ENCODE peak calls at places on chromosomes 3 and 15, in eight cellular contexts. K, M, D, P, H, O, I and G are unnamed samples.

GRCh38 chr3:126699011-126699410 is 5.0 kb upstream of the CHCHD6 start:
- DNase-seq in K (no peak), M (no peak), D (no peak), P (no peak), H (no peak), O (no peak), I (no peak), G (no peak)

GRCh38 chr3:163056874-163057497 is 1560.4 kb downstream of the OTOL1 start:
- DNase-seq in K (no peak), M (no peak), D (no peak), P (peak), H (peak), O (peak), I (peak), G (no peak)

GRCh38 chr3:44110643-44111042 is 131.0 kb upstream of the TOPAZ1 start:
- DNase-seq in K (no peak), M (no peak), D (no peak), P (no peak), H (no peak), O (no peak), I (no peak), G (no peak)

GRCh38 chr3:23762214-23763039 is 43.3 kb upstream of the UBE2E1 start:
- DNase-seq in K (no peak), M (no peak), D (peak), P (no peak), H (no peak), O (peak), I (no peak), G (no peak)

GRCh38 chr15:80455051-80455648 is 51.0 kb downstream of the ARNT2 start:
- DNase-seq in K (no peak), M (no peak), D (no peak), P (no peak), H (no peak), O (no peak), I (no peak), G (no peak)

GRCh38 chr3:11349466-11349865 is 77.3 kb downstream of the ATG7 start:
- DNase-seq in K (no peak), M (no peak), D (no peak), P (no peak), H (no peak), O (no peak), I (no peak), G (no peak)

GRCh38 chr3:134008630-134009156 is 21.0 kb downstream of the SLCO2A1 start:
- DNase-seq in K (no peak), M (no peak), D (no peak), P (no peak), H (no peak), O (peak), I (peak), G (no peak)

GRCh38 chr3:161510510-161511260 is 14.1 kb downstream of the OTOL1 start:
- DNase-seq in K (no peak), M (no peak), D (no peak), P (no peak), H (no peak), O (no peak), I (no peak), G (no peak)

GRCh38 chr3:174035317-174035886 is 637.9 kb downstream of the NLGN1 start:
- DNase-seq in K (no peak), M (no peak), D (no peak), P (no peak), H (peak), O (no peak), I (no peak), G (no peak)

GRCh38 chr3:55662683-55663082 is 175.6 kb upstream of the WNT5A start:
- DNase-seq in K (no peak), M (no peak), D (no peak), P (no peak), H (no peak), O (no peak), I (peak), G (no peak)

GRCh38 chr3:154469585-154469984 is 39.6 kb upstream of the GPR149 start:
- DNase-seq in K (no peak), M (no peak), D (no peak), P (no peak), H (no peak), O (no peak), I (no peak), G (no peak)

GRCh38 chr3:108485146-108485545 is 25.2 kb downstream of the MYH15 start:
- DNase-seq in K (no peak), M (no peak), D (no peak), P (no peak), H (no peak), O (no peak), I (no peak), G (no peak)

GRCh38 chr15:97171556-97171955 is 788.9 kb upstream of the ARRDC4 start:
- DNase-seq in K (no peak), M (no peak), D (no peak), P (no peak), H (no peak), O (no peak), I (no peak), G (no peak)

GRCh38 chr15:95131071-95131683 is 899.8 kb downstream of the MCTP2 start:
- DNase-seq in K (no peak), M (no peak), D (no peak), P (no peak), H (no peak), O (no peak), I (no peak), G (no peak)

GRCh38 chr3:160106905-160107861 is 118.0 kb upstream of the C3orf80 start:
- DNase-seq in K (no peak), M (no peak), D (no peak), P (no peak), H (no peak), O (no peak), I (no peak), G (no peak)

GRCh38 chr3:161031134-161031533 is 74.0 kb downstream of the B3GALNT1 start:
- DNase-seq in K (no peak), M (no peak), D (no peak), P (no peak), H (no peak), O (peak), I (no peak), G (no peak)

GRCh38 chr3:194880940-194881925 is 195.6 kb downstream of the FAM43A start:
- DNase-seq in K (no peak), M (no peak), D (no peak), P (no peak), H (no peak), O (no peak), I (no peak), G (no peak)

GRCh38 chr15:99507016-99507731 is 58.6 kb upstream of the MEF2A start:
- DNase-seq in K (no peak), M (no peak), D (no peak), P (no peak), H (no peak), O (no peak), I (peak), G (peak)

GRCh38 chr3:140736863-140737460 is 59.1 kb downstream of the TRIM42 start:
- DNase-seq in K (no peak), M (no peak), D (no peak), P (peak), H (peak), O (peak), I (peak), G (peak)

GRCh38 chr3:128337305-128337704 is 129.4 kb downstream of the DNAJB8 start:
- DNase-seq in K (no peak), M (no peak), D (no peak), P (no peak), H (no peak), O (no peak), I (no peak), G (peak)

GRCh38 chr3:54758461-54758860 is 169.4 kb downstream of the LRTM1 start:
- DNase-seq in K (no peak), M (no peak), D (no peak), P (no peak), H (no peak), O (no peak), I (no peak), G (no peak)

GRCh38 chr3:194537732-194538247 is 51.0 kb upstream of the ATP13A3 start:
- DNase-seq in K (no peak), M (no peak), D (no peak), P (no peak), H (no peak), O (peak), I (peak), G (peak)